ENCODE peak calls at places on chromosomes 5 and 9, in five cellular contexts. One of them, this sample, is unnamed.

GRCh38 chr5:9059920-9060691 is 485.8 kb downstream of the SEMA5A start:
- DNase-seq in activated T-helper 9 cell treated with anti-CD3 and anti-CD28 coated beads, Interleukin-2, amount 50 U/mL, for 16 hours: no peak
- DNase-seq in GOT3: peak
- DNase-seq in T-helper 1 cell: no peak
- DNase-seq in AG08396: peak
- DNase-seq in this sample: peak

GRCh38 chr5:10352404-10353240 is 873 bp upstream of the MARCHF6 start:
- DNase-seq in AG08396: no peak
- DNase-seq in T-helper 1 cell: no peak
- DNase-seq in GOT3: no peak
- DNase-seq in activated T-helper 9 cell treated with anti-CD3 and anti-CD28 coated beads, Interleukin-2, amount 50 U/mL, for 16 hours: no peak
- DNase-seq in this sample: no peak

GRCh38 chr5:10289353-10289752 is 18.3 kb downstream of the CMBL start:
- DNase-seq in T-helper 1 cell: no peak
- DNase-seq in AG08396: no peak
- DNase-seq in activated T-helper 9 cell treated with anti-CD3 and anti-CD28 coated beads, Interleukin-2, amount 50 U/mL, for 16 hours: no peak
- DNase-seq in GOT3: no peak
- DNase-seq in this sample: no peak

GRCh38 chr9:27482709-27483108 is 41.4 kb upstream of the IFNK start:
- DNase-seq in activated T-helper 9 cell treated with anti-CD3 and anti-CD28 coated beads, Interleukin-2, amount 50 U/mL, for 16 hours: no peak
- DNase-seq in AG08396: no peak
- DNase-seq in T-helper 1 cell: no peak
- DNase-seq in GOT3: no peak
- DNase-seq in this sample: no peak

GRCh38 chr5:165504716-165505115 is 1999.3 kb downstream of the MAT2B start:
- DNase-seq in T-helper 1 cell: no peak
- DNase-seq in GOT3: no peak
- DNase-seq in AG08396: no peak
- DNase-seq in activated T-helper 9 cell treated with anti-CD3 and anti-CD28 coated beads, Interleukin-2, amount 50 U/mL, for 16 hours: no peak
- DNase-seq in this sample: no peak

GRCh38 chr9:93291536-93292287 is 107.8 kb downstream of the WNK2 start:
- DNase-seq in activated T-helper 9 cell treated with anti-CD3 and anti-CD28 coated beads, Interleukin-2, amount 50 U/mL, for 16 hours: no peak
- DNase-seq in AG08396: no peak
- DNase-seq in T-helper 1 cell: no peak
- DNase-seq in GOT3: no peak
- DNase-seq in this sample: no peak

GRCh38 chr5:158483202-158483870 is 616.4 kb downstream of the EBF1 start:
- DNase-seq in activated T-helper 9 cell treated with anti-CD3 and anti-CD28 coated beads, Interleukin-2, amount 50 U/mL, for 16 hours: no peak
- DNase-seq in T-helper 1 cell: no peak
- DNase-seq in GOT3: no peak
- DNase-seq in AG08396: no peak
- DNase-seq in this sample: no peak

GRCh38 chr5:56093970-56094369 is 99.2 kb upstream of the IL6ST start:
- DNase-seq in T-helper 1 cell: no peak
- DNase-seq in AG08396: no peak
- DNase-seq in GOT3: no peak
- DNase-seq in activated T-helper 9 cell treated with anti-CD3 and anti-CD28 coated beads, Interleukin-2, amount 50 U/mL, for 16 hours: no peak
- DNase-seq in this sample: no peak

GRCh38 chr5:91339053-91339710 is 43.9 kb downstream of the ARRDC3 start:
- DNase-seq in T-helper 1 cell: no peak
- DNase-seq in activated T-helper 9 cell treated with anti-CD3 and anti-CD28 coated beads, Interleukin-2, amount 50 U/mL, for 16 hours: no peak
- DNase-seq in AG08396: no peak
- DNase-seq in GOT3: no peak
- DNase-seq in this sample: no peak

GRCh38 chr5:93044860-93045666 is 536.0 kb downstream of the NR2F1-AS1 start:
- DNase-seq in T-helper 1 cell: no peak
- DNase-seq in GOT3: no peak
- DNase-seq in activated T-helper 9 cell treated with anti-CD3 and anti-CD28 coated beads, Interleukin-2, amount 50 U/mL, for 16 hours: no peak
- DNase-seq in AG08396: no peak
- DNase-seq in this sample: no peak

GRCh38 chr9:70073756-70074155 is 30.1 kb downstream of the MAMDC2 start:
- DNase-seq in AG08396: no peak
- DNase-seq in GOT3: no peak
- DNase-seq in activated T-helper 9 cell treated with anti-CD3 and anti-CD28 coated beads, Interleukin-2, amount 50 U/mL, for 16 hours: no peak
- DNase-seq in T-helper 1 cell: no peak
- DNase-seq in this sample: no peak

GRCh38 chr5:158074992-158075769 is 216.2 kb upstream of the CLINT1 start:
- DNase-seq in activated T-helper 9 cell treated with anti-CD3 and anti-CD28 coated beads, Interleukin-2, amount 50 U/mL, for 16 hours: peak
- DNase-seq in T-helper 1 cell: peak
- DNase-seq in GOT3: peak
- DNase-seq in AG08396: peak
- DNase-seq in this sample: peak

GRCh38 chr5:134127376-134127861 is 12.9 kb downstream of the TCF7 start:
- DNase-seq in GOT3: no peak
- DNase-seq in T-helper 1 cell: peak
- DNase-seq in AG08396: no peak
- DNase-seq in activated T-helper 9 cell treated with anti-CD3 and anti-CD28 coated beads, Interleukin-2, amount 50 U/mL, for 16 hours: no peak
- DNase-seq in this sample: no peak

GRCh38 chr5:169767938-169768337 is 130.9 kb downstream of the DOCK2 start:
- DNase-seq in activated T-helper 9 cell treated with anti-CD3 and anti-CD28 coated beads, Interleukin-2, amount 50 U/mL, for 16 hours: no peak
- DNase-seq in T-helper 1 cell: no peak
- DNase-seq in AG08396: no peak
- DNase-seq in GOT3: no peak
- DNase-seq in this sample: no peak

GRCh38 chr5:113321266-113321665 is 113.5 kb downstream of the TSSK1B start:
- DNase-seq in activated T-helper 9 cell treated with anti-CD3 and anti-CD28 coated beads, Interleukin-2, amount 50 U/mL, for 16 hours: no peak
- DNase-seq in AG08396: no peak
- DNase-seq in GOT3: no peak
- DNase-seq in T-helper 1 cell: no peak
- DNase-seq in this sample: no peak

GRCh38 chr9:123867971-123868370 is 62.0 kb downstream of the DENND1A start:
- DNase-seq in AG08396: no peak
- DNase-seq in GOT3: no peak
- DNase-seq in activated T-helper 9 cell treated with anti-CD3 and anti-CD28 coated beads, Interleukin-2, amount 50 U/mL, for 16 hours: no peak
- DNase-seq in T-helper 1 cell: no peak
- DNase-seq in this sample: no peak

GRCh38 chr5:166617507-166617906 is 1673.9 kb upstream of the WWC1 start:
- DNase-seq in T-helper 1 cell: no peak
- DNase-seq in activated T-helper 9 cell treated with anti-CD3 and anti-CD28 coated beads, Interleukin-2, amount 50 U/mL, for 16 hours: no peak
- DNase-seq in GOT3: no peak
- DNase-seq in AG08396: no peak
- DNase-seq in this sample: no peak

GRCh38 chr5:32018476-32019436 is 155.4 kb downstream of the GOLPH3 start:
- DNase-seq in activated T-helper 9 cell treated with anti-CD3 and anti-CD28 coated beads, Interleukin-2, amount 50 U/mL, for 16 hours: no peak
- DNase-seq in AG08396: no peak
- DNase-seq in GOT3: no peak
- DNase-seq in T-helper 1 cell: no peak
- DNase-seq in this sample: no peak

GRCh38 chr9:95413793-95414192 is 96.3 kb upstream of the FANCC start:
- DNase-seq in GOT3: no peak
- DNase-seq in activated T-helper 9 cell treated with anti-CD3 and anti-CD28 coated beads, Interleukin-2, amount 50 U/mL, for 16 hours: no peak
- DNase-seq in AG08396: no peak
- DNase-seq in T-helper 1 cell: no peak
- DNase-seq in this sample: no peak

GRCh38 chr9:35571113-35571512 is 33.9 kb upstream of the TESK1 start:
- DNase-seq in activated T-helper 9 cell treated with anti-CD3 and anti-CD28 coated beads, Interleukin-2, amount 50 U/mL, for 16 hours: no peak
- DNase-seq in T-helper 1 cell: no peak
- DNase-seq in AG08396: no peak
- DNase-seq in GOT3: no peak
- DNase-seq in this sample: no peak

GRCh38 chr5:54663876-54664275 is 146.3 kb downstream of the SNX18 start:
- DNase-seq in activated T-helper 9 cell treated with anti-CD3 and anti-CD28 coated beads, Interleukin-2, amount 50 U/mL, for 16 hours: no peak
- DNase-seq in GOT3: peak
- DNase-seq in AG08396: peak
- DNase-seq in T-helper 1 cell: no peak
- DNase-seq in this sample: peak

GRCh38 chr5:158287643-158288228 is 428.8 kb upstream of the CLINT1 start:
- DNase-seq in T-helper 1 cell: no peak
- DNase-seq in GOT3: peak
- DNase-seq in AG08396: peak
- DNase-seq in activated T-helper 9 cell treated with anti-CD3 and anti-CD28 coated beads, Interleukin-2, amount 50 U/mL, for 16 hours: no peak
- DNase-seq in this sample: peak

GRCh38 chr5:142669479-142669878 is 16.4 kb downstream of the FGF1 start:
- DNase-seq in T-helper 1 cell: no peak
- DNase-seq in AG08396: no peak
- DNase-seq in GOT3: no peak
- DNase-seq in activated T-helper 9 cell treated with anti-CD3 and anti-CD28 coated beads, Interleukin-2, amount 50 U/mL, for 16 hours: no peak
- DNase-seq in this sample: no peak

GRCh38 chr9:109313351-109313750 is 7.5 kb downstream of the EPB41L4B start:
- DNase-seq in GOT3: no peak
- DNase-seq in T-helper 1 cell: no peak
- DNase-seq in activated T-helper 9 cell treated with anti-CD3 and anti-CD28 coated beads, Interleukin-2, amount 50 U/mL, for 16 hours: no peak
- DNase-seq in AG08396: no peak
- DNase-seq in this sample: no peak

GRCh38 chr5:142475102-142475501 is 150.3 kb upstream of the SPRY4 start:
- DNase-seq in T-helper 1 cell: no peak
- DNase-seq in GOT3: no peak
- DNase-seq in AG08396: no peak
- DNase-seq in activated T-helper 9 cell treated with anti-CD3 and anti-CD28 coated beads, Interleukin-2, amount 50 U/mL, for 16 hours: no peak
- DNase-seq in this sample: no peak

This sample was measured in T1000.